ENCODE peak calls at places on chromosomes 6 and 20, in seven cellular contexts. Y, C, L, F, B, Z and T are unnamed samples. For H3K36me3 and H3K9me3, the result is how much of the 10 kb centered on the place peaks cover.

GRCh38 chr20:57666834-57667157 is 43.0 kb downstream of the PMEPA1 start:
- DNase-seq in Y (no peak), F (no peak), Z (no peak), L (no peak), B (no peak), C (no peak), T (no peak)

GRCh38 chr6:84500726-84501125 is 263.7 kb downstream of the TBX18 start:
- DNase-seq in Y (no peak), F (no peak), C (no peak), B (no peak), Z (no peak), L (no peak), T (no peak)

GRCh38 chr6:73801652-73802268 is 105.8 kb downstream of the CD109 start:
- DNase-seq in Y (no peak), Z (no peak), F (no peak), L (no peak), C (no peak), B (no peak), T (no peak)

GRCh38 chr6:35747877-35748276 is 11.0 kb downstream of the ARMC12 start:
- DNase-seq in Y (no peak), Z (no peak), B (no peak), F (no peak), L (no peak), C (no peak), T (no peak)

GRCh38 chr6:161019324-161019839 is 27.8 kb downstream of the MAP3K4 start:
- DNase-seq in B (no peak), Y (no peak), C (no peak), L (no peak), F (no peak), Z (no peak), T (no peak)

GRCh38 chr6:45677381-45677992 is 299.8 kb upstream of the SUPT3H start:
- DNase-seq in Y (no peak), F (peak), Z (peak), B (no peak), L (no peak), C (peak), T (no peak)

GRCh38 chr20:50187403-50188051 is 3.1 kb upstream of the CEBPB start:
- DNase-seq in Y (peak), L (no peak), F (no peak), B (peak), Z (peak), C (no peak), T (peak)

GRCh38 chr20:12555369-12555768 is 453.4 kb upstream of the SPTLC3 start:
- DNase-seq in Z (no peak), L (no peak), B (no peak), F (no peak), Y (no peak), C (no peak), T (no peak)

GRCh38 chr6:37059344-37060194 is 54.1 kb downstream of the FGD2 start:
- DNase-seq in Y (peak), B (peak), C (peak), L (no peak), Z (peak), F (peak), T (peak)

GRCh38 chr6:168916576-168917207 is 337.0 kb downstream of the THBS2 start:
- DNase-seq in C (peak), L (no peak), Y (no peak), F (no peak), B (no peak), Z (no peak), T (no peak)

GRCh38 chr20:2869381-2869780 is 3.9 kb upstream of the PTPRA start:
- DNase-seq in Y (no peak), L (no peak), C (no peak), F (no peak), B (no peak), Z (no peak), T (no peak)

GRCh38 chr20:5535211-5535756 is 214.9 kb upstream of the SHLD1 start:
- DNase-seq in C (no peak), F (no peak), Y (peak), L (no peak), Z (no peak), B (no peak), T (no peak)

GRCh38 chr6:156395276-156395675 is 381.9 kb upstream of the ARID1B start:
- DNase-seq in Y (no peak), Z (peak), L (no peak), F (peak), C (peak), B (no peak), T (no peak)

GRCh38 chr6:5078121-5078695 is 6.9 kb upstream of the PPP1R3G start:
- DNase-seq in C (no peak), Z (no peak), B (no peak), L (no peak), Y (no peak), F (no peak), T (no peak)

GRCh38 chr20:59042151-59042795 is at the start of gene PRELID3B:
- DNase-seq in Y (peak), Z (peak), C (no peak), B (peak), F (peak), L (no peak), T (no peak)

GRCh38 chr6:13268914-13269532 is 59.3 kb downstream of the TBC1D7 start:
- DNase-seq in L (no peak), Y (peak), Z (no peak), B (no peak), C (no peak), F (no peak), T (no peak)

GRCh38 chr20:45183084-45183483 is 8.4 kb downstream of the PI3 start:
- DNase-seq in Z (no peak), Y (no peak), F (no peak), L (no peak), C (no peak), B (no peak), T (no peak)

GRCh38 chr6:21003780-21004541 is 469.7 kb downstream of the CDKAL1 start:
- DNase-seq in B (no peak), Z (no peak), F (no peak), Y (peak), L (no peak), C (no peak), T (no peak)

GRCh38 chr6:87922191-87922946 is 125.3 kb upstream of the SPACA1 start:
- DNase-seq in Y (no peak), F (no peak), B (no peak), C (no peak), L (no peak), Z (no peak), T (no peak)

GRCh38 chr6:77136086-77136485 is 327.2 kb downstream of the HTR1B start:
- DNase-seq in B (no peak), L (no peak), Y (no peak), Z (no peak), C (no peak), F (no peak), T (no peak)

GRCh38 chr20:12012241-12013222 is 94.8 kb downstream of the BTBD3 start:
- DNase-seq in B (no peak), Y (peak), F (peak), Z (peak), C (peak), L (no peak), T (no peak)

GRCh38 chr20:32343438-32343837 is 14.7 kb upstream of the ASXL1 start:
- DNase-seq in C (no peak), Z (no peak), L (no peak), F (no peak), Y (no peak), B (no peak), T (no peak)

GRCh38 chr6:139124887-139125672 is 9.8 kb upstream of the HECA start:
- DNase-seq in F (peak), Y (peak), Z (peak), L (peak), C (peak), B (peak), T (peak)

GRCh38 chr6:32826996-32827395 is 10.2 kb upstream of the HLA-DOB start:
- DNase-seq in Y (no peak), B (no peak), F (no peak), L (no peak), Z (no peak), C (no peak), T (no peak)

GRCh38 chr6:169795196-169795595 is 43.8 kb downstream of the ERMARD start:
- DNase-seq in F (peak), C (no peak), Z (no peak), B (no peak), L (no peak), Y (no peak), T (no peak)

GRCh38 chr6:52546192-52546591 is 30.7 kb downstream of the TRAM2 start:
- DNase-seq in Y (no peak), C (no peak), Z (no peak), F (no peak), L (no peak), B (no peak), T (no peak)

GRCh38 chr6:19616022-19616421 is 221.1 kb upstream of the ID4 start:
- DNase-seq in Y (no peak), L (no peak), F (no peak), B (no peak), Z (no peak), C (no peak), T (no peak)

GRCh38 chr6:148814082-148814790 is 67.4 kb downstream of the UST start:
- DNase-seq in L (no peak), B (no peak), Z (no peak), Y (no peak), F (no peak), C (no peak), T (no peak)
- H3K36me3 ChIP-seq in L (under half), B (under half), Z (under half), Y (under half), F (under half), C (under half), T (under half)

GRCh38 chr6:117624869-117625481 is 22.7 kb upstream of the GOPC start:
- DNase-seq in L (no peak), Y (no peak), B (no peak), Z (no peak), C (no peak), F (no peak), T (no peak)
- H3K9me3 ChIP-seq in L (under half), Y (under half), B (under half), Z (under half), C (under half), F (under half), T (under half)

DNA sequence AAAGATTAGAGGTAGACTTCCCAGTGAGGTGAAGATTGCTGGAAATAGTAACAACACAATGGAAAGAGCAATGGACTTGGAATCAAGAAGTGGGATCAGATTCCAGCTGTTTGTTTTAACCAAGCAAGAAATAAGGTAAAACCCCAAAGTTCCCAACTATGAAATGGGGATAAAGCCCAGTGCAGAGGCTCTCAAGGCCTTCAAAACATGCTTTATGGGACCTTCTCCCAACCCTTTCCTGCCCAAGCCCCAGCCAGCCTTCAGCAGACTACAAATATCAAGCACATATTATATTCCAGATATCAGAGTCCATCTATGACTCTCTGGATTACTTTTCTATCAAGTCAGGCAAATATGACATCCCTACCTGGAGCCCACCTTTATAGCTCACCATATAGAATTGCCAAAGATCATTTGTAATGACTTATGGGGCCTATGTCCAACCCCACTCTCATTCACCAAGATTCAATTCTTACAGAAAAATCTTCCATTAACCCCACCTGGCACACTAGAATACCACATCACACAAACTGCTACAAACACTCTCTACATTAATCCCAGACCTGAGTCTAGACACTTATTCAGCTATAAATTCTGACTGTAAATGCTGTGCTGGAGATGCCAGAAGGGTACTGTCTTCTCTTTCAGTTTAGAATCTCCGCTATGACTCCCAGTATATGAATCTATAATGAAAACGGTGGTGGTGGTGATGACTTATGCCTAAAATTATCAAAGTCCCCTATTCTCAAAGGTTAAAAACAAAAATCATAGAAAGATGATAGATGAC is 6.1 kb downstream of the DDX39B start:
- DNase-seq in C (no peak), Y (no peak), B (no peak), L (no peak), Z (no peak), F (no peak), T (no peak)
- TF ChIP-seq POLR2A in C (no peak), Y (no peak), B (no peak), L (no peak), Z (no peak), F (no peak), T (no peak)

GRCh38 chr6:111710911-111711310 is 105.2 kb upstream of the TRAF3IP2 start:
- DNase-seq in B (no peak), Y (no peak), F (no peak), Z (no peak), C (no peak), L (no peak), T (no peak)

GRCh38 chr6:111711476-111711875 is 105.8 kb upstream of the TRAF3IP2 start:
- DNase-seq in B (peak), C (peak), L (no peak), Z (peak), Y (no peak), F (peak), T (no peak)

GRCh38 chr6:111712398-111712797 is 106.7 kb upstream of the TRAF3IP2 start:
- DNase-seq in C (peak), Y (no peak), F (no peak), B (no peak), Z (no peak), L (no peak), T (no peak)

GRCh38 chr6:111713196-111713705 is 107.6 kb upstream of the TRAF3IP2 start:
- DNase-seq in B (no peak), L (no peak), Z (no peak), F (no peak), Y (no peak), C (no peak), T (no peak)

DNA sequence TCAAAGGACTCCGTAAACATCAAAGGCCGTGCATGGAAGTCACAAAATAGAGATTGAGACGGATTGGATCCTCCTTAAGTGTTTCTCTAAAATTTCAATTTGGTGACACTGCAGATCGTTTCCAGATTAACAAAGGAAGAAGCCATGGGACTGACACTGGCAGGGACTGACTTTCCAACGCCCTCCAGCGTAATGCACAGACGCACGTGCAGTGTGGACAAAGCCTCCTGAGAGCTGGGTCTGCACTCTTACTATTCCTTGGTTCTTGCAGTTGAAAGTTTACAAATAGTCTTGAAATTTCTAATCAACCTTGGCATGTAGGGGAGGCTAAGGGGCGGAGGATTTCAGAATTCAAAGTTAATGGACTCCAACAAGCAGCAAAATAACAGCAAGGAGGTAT is 106.3 kb upstream of the TRAF3IP2 start:
- DNase-seq in L (no peak), C (no peak), F (no peak), B (no peak), Y (no peak), Z (no peak), T (no peak)
- H3K36me3 ChIP-seq in L (under half), C (under half), F (under half), B (under half), Y (under half), Z (under half), T (under half)

GRCh38 chr20:41598719-41599118 is 19.5 kb downstream of the CHD6 start:
- DNase-seq in C (no peak), Y (no peak), Z (no peak), F (no peak), B (no peak), L (no peak), T (no peak)
- H3K9me3 ChIP-seq in C (half or more), Y (half or more), Z (under half), F (under half), B (under half), L (under half), T (under half)